ENCODE peak calls at places on chromosomes 5 and 9, in six cellular contexts. O is natural killer cell, K is dorsolateral prefrontal cortex, H is nephron progenitor cell, P is foreskin fibroblast, I is endothelial cell. T is an unnamed sample.

GRCh38 chr5:159096555-159097460 is 2.9 kb downstream of the EBF1 start:
- DNase-seq in K (no peak), O (no peak), P (no peak), I (peak; percentile 22), H (peak; percentile 34), T (no peak)

GRCh38 chr5:18686253-18686652 is 1052.0 kb downstream of the TAF11L14 start:
- DNase-seq in O (no peak), H (no peak), K (no peak), I (no peak), P (no peak), T (no peak)

GRCh38 chr9:34332370-34332964 is 3.1 kb downstream of the NUDT2 start:
- DNase-seq in H (no peak), I (peak; percentile 31), P (peak; percentile 61), O (no peak), K (no peak), T (no peak)

GRCh38 chr9:79492092-79492995 is 79.4 kb upstream of the TLE4 start:
- DNase-seq in I (no peak), O (no peak), H (no peak), K (no peak), P (peak; percentile 71), T (no peak)

GRCh38 chr9:137031904-137032639 is at the start of gene FUT7:
- DNase-seq in H (no peak), K (no peak), I (no peak), P (no peak), O (no peak), T (no peak)

GRCh38 chr9:92159058-92159457 is 43.8 kb upstream of the SPTLC1 start:
- DNase-seq in P (no peak), H (no peak), O (no peak), K (no peak), I (no peak), T (no peak)

GRCh38 chr5:51632027-51632426 is 248.8 kb downstream of the ISL1 start:
- DNase-seq in P (peak; percentile 22), H (no peak), O (no peak), I (no peak), K (no peak), T (no peak)

GRCh38 chr5:171137768-171138540 is 171.1 kb upstream of the TLX3 start:
- DNase-seq in K (no peak), P (peak; percentile 82), O (no peak), H (no peak), I (no peak), T (no peak)

GRCh38 chr9:4258321-4259093 is 41.4 kb downstream of the GLIS3 start:
- DNase-seq in P (peak; percentile 48), H (no peak), K (no peak), O (no peak), I (no peak), T (no peak)

GRCh38 chr9:86303316-86303975 is 21.1 kb upstream of the ISCA1 start:
- DNase-seq in K (no peak), P (no peak), O (no peak), H (no peak), I (no peak), T (no peak)

GRCh38 chr9:4793412-4794005 is 765 bp downstream of the RCL1 start:
- DNase-seq in K (no peak), P (no peak), I (no peak), H (no peak), O (no peak), T (no peak)

GRCh38 chr5:129906177-129906887 is 2.1 kb downstream of the CHSY3 start:
- DNase-seq in I (peak; percentile 10), O (no peak), H (peak; percentile 30), K (peak; percentile 41), P (peak; percentile 72), T (no peak)

GRCh38 chr5:124725040-124725434 is 21.4 kb downstream of the ZNF608 start:
- DNase-seq in O (no peak), P (no peak), I (no peak), H (no peak), K (no peak), T (no peak)

GRCh38 chr5:78221964-78222451 is 72.5 kb downstream of the AP3B1 start:
- DNase-seq in H (no peak), I (no peak), O (no peak), P (peak; percentile 15), K (no peak), T (no peak)

GRCh38 chr9:125532412-125532811 is 174.6 kb downstream of the MAPKAP1 start:
- DNase-seq in P (peak; percentile 59), I (no peak), O (no peak), H (no peak), K (no peak), T (no peak)

GRCh38 chr9:124340219-124341069 is 74.8 kb downstream of the PSMB7 start:
- DNase-seq in P (no peak), I (no peak), H (no peak), O (no peak), K (no peak), T (no peak)

GRCh38 chr9:115117999-115118470 is at the start of gene TNC:
- DNase-seq in K (peak; percentile 42), H (peak; percentile 46), I (peak; percentile 26), O (no peak), P (peak; percentile 97), T (no peak)

GRCh38 chr9:128689820-128690683 is 1.0 kb downstream of the SET start:
- DNase-seq in H (peak; percentile 46), O (peak; percentile 30), P (peak; percentile 68), K (peak; percentile 42), I (peak; percentile 41), T (no peak)

GRCh38 chr5:75668988-75669760 is 48.1 kb downstream of the POC5 start:
- DNase-seq in O (peak; percentile 57), I (no peak), P (no peak), K (no peak), H (no peak), T (no peak)

GRCh38 chr9:136648746-136649145 is 14.0 kb upstream of the EGFL7 start:
- DNase-seq in P (no peak), H (no peak), O (no peak), K (no peak), I (peak; percentile 31), T (no peak)

GRCh38 chr5:167096816-167097215 is 1194.6 kb upstream of the WWC1 start:
- DNase-seq in I (no peak), H (no peak), O (no peak), K (no peak), P (no peak), T (no peak)

GRCh38 chr5:150108711-150109605 is 22.6 kb upstream of the CSF1R start:
- DNase-seq in P (no peak), K (no peak), I (no peak), O (no peak), H (no peak), T (peak; percentile 4)

GRCh38 chr9:4933861-4934260 is 51.2 kb upstream of the JAK2 start:
- DNase-seq in K (no peak), O (no peak), I (no peak), P (no peak), H (no peak), T (no peak)

GRCh38 chr9:133089271-133089671 is 27.5 kb downstream of the CEL start:
- DNase-seq in H (no peak), P (no peak), O (no peak), I (no peak), K (no peak), T (no peak)

GRCh38 chr9:78054180-78054579 is 22.6 kb upstream of the GNAQ start:
- DNase-seq in O (no peak), P (no peak), I (no peak), K (no peak), H (no peak), T (no peak)

GRCh38 chr9:119177141-119177540 is 192.1 kb downstream of the BRINP1 start:
- DNase-seq in O (no peak), H (no peak), I (no peak), P (no peak), K (no peak), T (no peak)

GRCh38 chr5:520196-520849 is 3.9 kb downstream of the SLC9A3 start:
- DNase-seq in H (no peak), I (no peak), P (no peak), O (no peak), K (no peak), T (no peak)

GRCh38 chr9:137317979-137318511 is 16.0 kb upstream of the NRARP start:
- DNase-seq in I (no peak), P (no peak), K (no peak), O (no peak), H (no peak), T (no peak)

GRCh38 chr9:113380869-113381378 is 4.1 kb upstream of the HDHD3 start:
- DNase-seq in K (no peak), H (no peak), O (no peak), P (no peak), I (no peak), T (no peak)

GRCh38 chr5:150121448-150122157 is 34.0 kb downstream of the PDGFRB start:
- DNase-seq in K (no peak), I (no peak), O (no peak), H (no peak), P (no peak), T (no peak)

GRCh38 chr5:39006650-39007049 is 67.5 kb downstream of the RICTOR start:
- DNase-seq in K (no peak), H (no peak), O (no peak), I (no peak), P (no peak), T (no peak)
- TF ChIP-seq CTCF in K (no peak), H (no peak), O (no peak), I (no peak), P (no peak), T (no peak)

DNA sequence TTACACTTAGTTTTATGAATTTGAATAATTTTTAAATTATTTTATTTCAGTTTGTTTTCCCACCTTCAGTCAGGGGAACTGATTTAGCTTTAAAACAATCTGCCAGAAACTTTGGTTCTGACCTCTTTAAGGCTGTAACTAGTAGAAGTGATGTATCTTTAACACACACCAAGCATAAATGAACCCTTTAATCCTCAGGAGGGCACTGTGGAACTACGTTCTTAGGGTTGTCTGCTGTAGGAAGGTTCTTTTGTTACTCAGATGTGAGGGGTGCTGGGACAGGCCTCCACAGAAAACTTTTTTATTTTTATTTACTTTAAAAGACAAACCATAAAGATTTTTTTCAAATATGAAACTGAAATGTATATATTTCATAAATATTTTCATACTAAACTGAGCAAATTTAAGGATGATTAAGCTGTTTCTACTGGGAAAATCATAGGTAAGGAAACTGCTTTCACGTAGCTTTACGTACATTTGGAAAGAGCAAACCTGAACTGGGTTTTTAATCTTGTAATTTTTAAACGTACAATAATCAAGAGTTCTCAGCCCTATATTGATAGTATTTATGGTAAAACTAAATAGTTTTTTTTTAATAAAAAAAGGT is 5.3 kb downstream of the KLF4 start:
- DNase-seq in K (no peak), I (peak; percentile 33), O (no peak), H (no peak), P (peak; percentile 88), T (no peak)
- TF ChIP-seq CTCF in K (peak; percentile 60), I (no peak), O (no peak), H (peak; percentile 54), P (peak; percentile 53), T (peak; percentile 69)

GRCh38 chr9:111232997-111233790 is 96.8 kb downstream of the OR2K2 start:
- DNase-seq in I (no peak), K (no peak), O (no peak), P (peak; percentile 34), H (peak; percentile 3), T (no peak)
- TF ChIP-seq CTCF in I (no peak), K (no peak), O (no peak), P (no peak), H (no peak), T (no peak)

DNA sequence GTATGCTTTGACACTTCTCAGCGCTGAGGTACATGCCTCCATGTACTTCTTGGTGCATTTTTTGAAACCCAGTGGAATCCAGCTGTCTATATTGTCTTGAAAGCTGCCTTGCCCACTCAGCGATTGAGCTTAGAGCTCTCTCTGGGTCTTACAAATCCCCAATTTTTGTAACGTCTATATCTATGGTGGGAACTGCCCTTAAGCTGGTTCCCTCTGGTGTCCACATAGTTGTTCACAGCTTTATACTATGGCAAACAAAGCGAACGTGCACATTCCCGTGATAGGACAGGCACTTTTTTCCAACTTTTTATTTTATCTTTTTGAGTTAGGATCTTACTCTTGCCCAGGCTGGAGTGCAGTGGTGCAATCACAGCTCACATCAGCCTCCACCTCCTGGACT is 20.9 kb downstream of the CDHR2 start:
- DNase-seq in H (no peak), P (peak; percentile 37), K (no peak), O (no peak), I (no peak), T (no peak)
- TF ChIP-seq CTCF in H (no peak), P (peak; percentile 27), K (no peak), O (no peak), I (no peak), T (no peak)

T was measured in progenitor cell of endocrine pancreas.